ENCODE peak calls at places on chromosomes 1 and 21, in eight cellular contexts. P, N, U, C, V, Y, W and L are unnamed samples.

GRCh38 chr1:204578867-204579664 is 62.9 kb downstream of the MDM4 start:
- DNase-seq in P (no peak), C (no peak), N (peak; percentile 22), V (peak; percentile 13), U (no peak), Y (no peak), W (no peak), L (no peak)

GRCh38 chr1:17829579-17829978 is 74.4 kb downstream of the ACTL8 start:
- DNase-seq in W (no peak), V (no peak), Y (peak; percentile 48), U (no peak), C (no peak), N (no peak), P (peak; percentile 52), L (no peak)

GRCh38 chr1:51784997-51785421 is 93.5 kb downstream of the NRDC start:
- DNase-seq in Y (no peak), U (no peak), W (no peak), N (no peak), P (no peak), V (no peak), C (no peak), L (no peak)

GRCh38 chr1:109050228-109050995 is 8.5 kb upstream of the WDR47 start:
- DNase-seq in P (no peak), N (no peak), Y (no peak), C (no peak), U (no peak), W (no peak), V (no peak), L (no peak)

GRCh38 chr21:34630536-34631143 is 15.7 kb upstream of the RCAN1 start:
- DNase-seq in V (peak; percentile 69), C (peak; percentile 32), P (peak; percentile 71), Y (peak; percentile 72), N (no peak), U (peak; percentile 34), W (no peak), L (peak; percentile 47)

GRCh38 chr1:114282751-114283403 is 129.2 kb upstream of the SYT6 start:
- DNase-seq in N (peak; percentile 92), V (peak; percentile 92), P (peak; percentile 93), U (peak; percentile 82), W (peak; percentile 23), Y (peak; percentile 89), C (peak; percentile 56), L (peak; percentile 64)

GRCh38 chr1:69290266-69290665 is 277.5 kb upstream of the LRRC7 start:
- DNase-seq in V (peak; percentile 35), N (no peak), U (no peak), P (no peak), C (no peak), Y (no peak), W (no peak), L (no peak)

GRCh38 chr1:57492846-57493245 is 69.0 kb upstream of the DAB1 start:
- DNase-seq in V (no peak), U (no peak), W (no peak), P (peak; percentile 62), N (no peak), C (no peak), Y (no peak), L (no peak)

GRCh38 chr21:37225440-37225839 is 41.7 kb downstream of the VPS26C start:
- DNase-seq in U (peak; percentile 43), P (no peak), N (no peak), V (no peak), W (no peak), Y (no peak), C (no peak), L (peak; percentile 91)

GRCh38 chr1:57908471-57908870 is 484.6 kb upstream of the DAB1 start:
- DNase-seq in N (no peak), V (no peak), P (peak; percentile 81), W (no peak), C (no peak), Y (peak; percentile 87), U (no peak), L (no peak)

GRCh38 chr1:235874226-235874625 is 7.5 kb upstream of the LYST start:
- DNase-seq in U (no peak), W (no peak), Y (no peak), P (no peak), N (no peak), C (no peak), V (no peak), L (no peak)

GRCh38 chr1:44433209-44433608 is 28.2 kb downstream of the RNF220 start:
- DNase-seq in V (peak; percentile 18), U (no peak), C (no peak), W (no peak), Y (no peak), P (no peak), N (no peak), L (no peak)

GRCh38 chr1:84847253-84848247 is 45.5 kb downstream of the LPAR3 start:
- DNase-seq in V (peak; percentile 97), Y (peak; percentile 63), N (peak; percentile 20), P (peak; percentile 87), U (peak; percentile 20), C (peak; percentile 69), W (no peak), L (no peak)

GRCh38 chr1:61056674-61057439 is 25.5 kb upstream of the NFIA start:
- DNase-seq in C (peak; percentile 68), Y (peak; percentile 72), N (peak; percentile 73), P (peak; percentile 47), U (no peak), V (peak; percentile 63), W (peak; percentile 20), L (peak; percentile 35)

GRCh38 chr1:200795151-200795550 is 56.5 kb downstream of the CAMSAP2 start:
- DNase-seq in Y (no peak), W (no peak), C (no peak), U (no peak), V (peak; percentile 65), P (no peak), N (no peak), L (no peak)

GRCh38 chr1:201329286-201329685 is 46.0 kb downstream of the PKP1 start:
- DNase-seq in Y (no peak), N (no peak), V (peak; percentile 69), U (no peak), C (no peak), W (no peak), P (no peak), L (no peak)

GRCh38 chr1:182637769-182638168 is 33.6 kb upstream of the RGS16 start:
- DNase-seq in P (no peak), W (no peak), Y (no peak), C (no peak), U (no peak), V (no peak), N (no peak), L (no peak)

GRCh38 chr1:43978551-43979260 is at the start of gene B4GALT2:
- DNase-seq in N (no peak), W (peak; percentile 27), U (peak; percentile 28), V (no peak), C (peak; percentile 33), P (no peak), Y (peak; percentile 30), L (no peak)

GRCh38 chr1:198500026-198500425 is 40.5 kb downstream of the ATP6V1G3 start:
- DNase-seq in P (no peak), Y (no peak), N (no peak), U (no peak), W (no peak), C (no peak), V (no peak), L (no peak)

GRCh38 chr1:243733670-243734310 is 116.3 kb downstream of the AKT3 start:
- DNase-seq in W (no peak), Y (no peak), U (no peak), N (no peak), V (no peak), P (no peak), C (no peak), L (no peak)

GRCh38 chr21:42191064-42191463 is 27.9 kb upstream of the ABCG1 start:
- DNase-seq in N (no peak), W (no peak), V (no peak), C (no peak), Y (no peak), P (no peak), U (no peak), L (no peak)

GRCh38 chr1:183590225-183591191 is at the start of gene NCF2:
- DNase-seq in C (no peak), U (peak; percentile 1), P (no peak), W (no peak), V (no peak), N (no peak), Y (no peak), L (peak; percentile 75)

GRCh38 chr21:34345091-34345871 is 18.5 kb upstream of the KCNE2 start:
- DNase-seq in W (no peak), N (no peak), U (no peak), C (no peak), Y (no peak), V (peak; percentile 56), P (no peak), L (no peak)

GRCh38 chr1:109250454-109251276 is 1.3 kb downstream of the CELSR2 start:
- DNase-seq in C (no peak), N (no peak), P (no peak), V (no peak), W (no peak), Y (no peak), U (no peak), L (no peak)

GRCh38 chr1:230877139-230877923 is 9.0 kb upstream of the C1orf198 start:
- DNase-seq in W (no peak), U (no peak), V (peak; percentile 54), Y (no peak), C (no peak), P (no peak), N (no peak), L (no peak)

GRCh38 chr1:168195199-168196135 is 16.7 kb downstream of the TIPRL start:
- DNase-seq in N (no peak), P (no peak), Y (no peak), C (no peak), U (no peak), V (no peak), W (no peak), L (no peak)

GRCh38 chr1:3215198-3216045 is 146.4 kb downstream of the PRDM16 start:
- DNase-seq in N (no peak), Y (no peak), P (no peak), C (no peak), W (no peak), U (no peak), V (no peak), L (no peak)

GRCh38 chr1:201695607-201696006 is 133.3 kb upstream of the IPO9 start:
- DNase-seq in U (no peak), V (no peak), P (no peak), Y (no peak), C (no peak), N (no peak), W (no peak), L (no peak)